ENCODE peak calls at places on chromosomes 2 and 18, in nine cellular contexts. D, I, C, R, B, L, J, K and P are unnamed samples.

GRCh38 chr2:65382776-65383357 is 49.5 kb downstream of the SPRED2 start:
- DNase-seq in D (peak), J (peak), K (peak), R (no peak), L (peak), B (peak), C (no peak), I (peak), P (peak)

GRCh38 chr2:176187306-176188217 is 906 bp upstream of the HOXD1 start:
- DNase-seq in R (peak), B (no peak), K (no peak), J (no peak), L (no peak), I (peak), D (no peak), C (peak), P (no peak)

GRCh38 chr2:70118798-70119454 is 31.6 kb downstream of the PCBP1 start:
- DNase-seq in B (no peak), L (no peak), K (no peak), I (no peak), D (no peak), C (peak), R (no peak), J (no peak), P (peak)

GRCh38 chr2:76197842-76198448 is 487.2 kb upstream of the GCFC2 start:
- DNase-seq in R (peak), K (peak), I (peak), B (no peak), C (peak), J (peak), L (peak), D (peak), P (peak)

GRCh38 chr2:101111917-101112771 is 39.0 kb downstream of the TBC1D8 start:
- DNase-seq in K (no peak), D (no peak), B (no peak), C (no peak), J (no peak), R (no peak), L (no peak), I (no peak), P (no peak)

GRCh38 chr2:241213036-241213435 is 24.6 kb downstream of the ANO7 start:
- DNase-seq in B (no peak), I (no peak), C (no peak), D (no peak), L (no peak), R (no peak), K (no peak), J (no peak), P (no peak)

GRCh38 chr2:85673736-85674375 is 5.9 kb upstream of the SFTPB start:
- DNase-seq in L (no peak), B (no peak), J (no peak), D (no peak), R (no peak), I (no peak), C (no peak), K (no peak), P (no peak)

GRCh38 chr2:62293490-62294212 is 97.7 kb downstream of the B3GNT2 start:
- DNase-seq in C (peak), K (peak), R (peak), L (peak), I (no peak), J (no peak), D (no peak), B (no peak), P (peak)

GRCh38 chr18:75110846-75111415 is 98.0 kb downstream of the PTGR3 start:
- DNase-seq in K (no peak), B (no peak), J (no peak), C (no peak), D (no peak), I (no peak), R (peak), L (no peak), P (no peak)

GRCh38 chr2:222864296-222864695 is 3.5 kb downstream of the ACSL3 start:
- DNase-seq in L (peak), R (no peak), B (no peak), D (peak), K (no peak), J (no peak), I (no peak), C (peak), P (no peak)

GRCh38 chr2:238954841-238955521 is 107.1 kb downstream of the TWIST2 start:
- DNase-seq in K (peak), B (no peak), C (no peak), I (no peak), D (no peak), J (no peak), L (no peak), R (no peak), P (no peak)

GRCh38 chr2:208025814-208026184 is 472 bp upstream of the PLEKHM3 start:
- DNase-seq in C (peak), R (no peak), J (peak), D (no peak), B (no peak), K (no peak), L (no peak), I (peak), P (no peak)

GRCh38 chr18:32582455-32582854 is 111.8 kb upstream of the GAREM1 start:
- DNase-seq in L (peak), D (no peak), K (no peak), I (no peak), R (no peak), B (no peak), J (no peak), C (no peak), P (no peak)

GRCh38 chr2:16113568-16114549 is 173.5 kb downstream of the MYCN start:
- DNase-seq in L (no peak), K (no peak), J (no peak), B (no peak), D (no peak), I (no peak), C (no peak), R (no peak), P (no peak)

GRCh38 chr2:48195168-48195567 is 288.9 kb upstream of the FBXO11 start:
- DNase-seq in K (no peak), D (no peak), B (no peak), L (no peak), R (no peak), C (no peak), J (no peak), I (no peak), P (no peak)

DNA sequence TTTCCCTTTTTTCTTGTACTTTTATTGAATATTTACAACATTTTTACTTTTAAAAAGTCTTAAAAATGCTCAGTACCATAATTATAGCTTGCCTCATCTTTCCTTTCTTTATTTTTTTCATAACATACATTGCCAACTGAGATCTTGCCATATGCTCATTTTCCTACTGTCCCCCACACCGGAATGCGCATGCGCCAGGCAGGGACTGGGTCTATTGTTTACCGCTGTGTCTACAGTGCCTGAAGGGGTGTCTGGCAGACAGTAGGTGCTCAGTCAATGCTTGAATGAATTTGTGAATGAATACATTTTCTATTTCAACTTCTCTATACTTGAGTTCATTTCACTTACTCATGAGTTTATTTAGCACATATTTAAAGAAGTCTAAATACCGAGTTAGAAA is 158.0 kb downstream of the CYP26B1 start:
- DNase-seq in R (no peak), J (no peak), D (no peak), L (no peak), C (no peak), I (no peak), K (no peak), B (no peak), P (no peak)
- TF ChIP-seq CTCF in R (no peak), J (no peak), D (no peak), L (no peak), C (no peak), I (no peak), K (no peak), B (no peak), P (no peak)

GRCh38 chr2:150062416-150062815 is 425.1 kb downstream of the RND3 start:
- DNase-seq in C (no peak), D (no peak), L (no peak), K (no peak), I (no peak), J (no peak), R (no peak), B (no peak), P (no peak)
- TF ChIP-seq CTCF in C (no peak), D (no peak), L (no peak), K (no peak), I (no peak), J (no peak), R (no peak), B (no peak), P (no peak)

GRCh38 chr2:10208736-10209135 is 86.2 kb downstream of the RRM2 start:
- DNase-seq in I (no peak), L (peak), C (no peak), R (no peak), J (no peak), B (no peak), D (no peak), K (no peak), P (no peak)
- TF ChIP-seq CTCF in I (no peak), L (peak), C (no peak), R (no peak), J (no peak), B (no peak), D (no peak), K (no peak), P (no peak)

GRCh38 chr2:215238485-215239098 is 73.3 kb upstream of the ATIC start:
- DNase-seq in C (no peak), K (no peak), L (no peak), D (no peak), J (no peak), R (no peak), B (no peak), I (peak), P (no peak)

GRCh38 chr2:215241791-215242305 is 70.0 kb upstream of the ATIC start:
- DNase-seq in C (no peak), D (no peak), K (no peak), J (no peak), B (no peak), R (no peak), I (peak), L (no peak), P (no peak)

GRCh38 chr2:215236131-215236530 is 75.7 kb upstream of the ATIC start:
- DNase-seq in D (no peak), J (no peak), B (no peak), R (no peak), C (no peak), K (no peak), L (no peak), I (no peak), P (no peak)
- TF ChIP-seq CTCF in D (no peak), J (no peak), B (no peak), R (no peak), C (no peak), K (no peak), L (no peak), I (no peak), P (no peak)

DNA sequence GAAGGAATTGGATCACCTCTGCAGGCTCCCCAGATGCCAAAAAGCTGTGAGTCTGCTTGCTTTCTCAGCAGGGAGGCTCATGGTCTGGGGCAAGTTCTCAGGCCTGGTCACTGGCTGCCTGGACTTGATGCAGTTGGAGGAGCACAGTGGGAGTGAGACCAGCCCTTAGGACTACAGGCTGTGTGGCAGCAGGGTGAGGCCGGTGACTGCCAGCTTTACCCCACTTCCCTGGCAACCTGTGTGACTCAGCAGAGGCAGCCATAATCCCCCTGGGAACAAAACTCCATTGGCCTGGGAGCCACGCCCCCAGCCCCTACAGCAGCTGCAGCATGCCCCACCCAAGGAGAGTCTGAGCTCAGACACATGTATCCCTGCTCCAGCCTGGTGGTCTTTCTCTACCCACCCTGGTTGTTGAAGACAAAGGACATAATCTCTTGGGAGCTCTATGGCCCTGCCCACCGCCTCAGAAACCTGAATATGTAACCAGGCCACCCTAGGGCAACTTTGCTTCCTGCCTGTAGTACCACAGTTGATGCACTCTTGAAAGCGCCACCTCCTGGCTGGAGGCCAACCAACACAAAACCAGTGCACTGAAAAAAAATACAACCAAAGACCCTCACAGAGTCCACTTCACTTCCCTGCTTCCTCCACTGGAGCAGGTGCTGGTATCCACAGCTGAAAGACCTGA is 106.8 kb upstream of the SPATS2L start:
- DNase-seq in C (peak), D (no peak), I (peak), L (peak), B (no peak), R (no peak), J (no peak), K (no peak), P (no peak)
- TF ChIP-seq CTCF in C (no peak), D (no peak), I (peak), L (no peak), B (no peak), R (no peak), J (no peak), K (no peak), P (no peak)

DNA sequence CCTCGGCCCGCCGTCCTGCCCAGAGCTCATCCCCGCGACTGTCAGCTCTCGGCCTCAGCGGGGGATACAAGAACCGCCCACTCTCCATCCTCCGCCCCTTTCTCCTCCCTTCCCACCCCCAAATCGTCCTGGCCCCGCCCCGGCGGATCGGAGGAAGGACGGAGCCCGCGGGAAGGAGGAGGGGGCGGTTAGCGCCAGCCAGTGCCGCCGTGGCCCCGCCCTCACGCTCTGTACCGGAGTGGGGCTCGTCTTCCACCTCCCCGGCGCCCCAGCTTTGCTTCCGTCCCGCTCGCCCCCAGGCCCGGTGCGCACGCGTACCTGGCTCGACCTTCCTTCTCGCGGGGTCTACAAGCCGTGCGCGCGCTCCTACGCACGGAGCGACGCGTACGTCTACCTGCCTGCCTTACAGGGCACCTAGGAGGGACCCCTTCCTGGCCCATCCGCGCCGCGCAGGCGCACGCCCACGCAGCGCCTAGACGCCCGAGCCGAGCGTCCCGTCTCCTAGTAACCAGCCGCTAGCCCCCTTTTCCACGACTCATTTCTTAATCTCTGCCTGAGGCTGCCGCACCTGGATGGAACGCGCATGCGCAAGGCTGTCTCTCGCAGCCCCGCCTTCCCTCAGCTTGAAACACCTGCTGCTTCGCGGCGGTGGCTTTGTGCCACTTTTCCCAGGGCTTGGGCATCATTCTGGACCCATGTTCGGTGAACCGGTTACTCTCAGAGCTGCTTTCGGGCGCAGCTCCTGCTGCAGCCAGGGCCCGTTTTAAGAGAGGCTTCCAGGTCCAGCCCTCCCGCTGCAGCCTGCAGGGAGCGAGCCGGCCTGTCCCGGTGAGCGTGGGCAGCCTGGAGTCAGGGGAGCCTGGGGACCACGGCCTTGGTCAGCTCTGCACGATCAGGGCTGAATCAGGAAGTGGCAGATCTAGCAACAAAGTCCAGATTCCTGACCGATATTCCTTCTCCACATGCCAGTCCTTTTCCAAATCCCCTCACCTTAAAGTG is at the start of gene C2orf15:
- DNase-seq in J (peak), R (peak), I (peak), K (peak), D (peak), C (peak), L (peak), B (peak), P (peak)
- TF ChIP-seq CTCF in J (no peak), R (no peak), I (no peak), K (no peak), D (no peak), C (no peak), L (no peak), B (no peak), P (no peak)

GRCh38 chr2:55268288-55268906 is 634 bp downstream of the MTIF2 start:
- DNase-seq in L (no peak), I (peak), D (no peak), J (no peak), C (no peak), K (no peak), R (no peak), B (no peak), P (no peak)

GRCh38 chr2:55268907-55269611 is at the start of gene MTIF2:
- DNase-seq in B (peak), L (peak), R (peak), C (peak), D (peak), K (peak), J (peak), I (peak), P (peak)
- TF ChIP-seq CTCF in B (no peak), L (no peak), R (no peak), C (no peak), D (peak), K (no peak), J (no peak), I (no peak), P (no peak)

GRCh38 chr2:191645032-191645431 is 32.9 kb upstream of the NABP1 start:
- DNase-seq in J (no peak), K (no peak), L (no peak), C (no peak), I (no peak), R (no peak), D (no peak), B (no peak), P (no peak)
- TF ChIP-seq CTCF in J (no peak), K (no peak), L (no peak), C (no peak), I (no peak), R (no peak), D (no peak), B (no peak), P (no peak)

GRCh38 chr2:42809876-42810125 is 17.4 kb upstream of the HAAO start:
- DNase-seq in R (peak), I (peak), K (peak), D (peak), J (peak), C (peak), B (no peak), L (peak), P (no peak)
- TF ChIP-seq CTCF in R (peak), I (no peak), K (peak), D (peak), J (no peak), C (no peak), B (no peak), L (no peak), P (no peak)